ENCODE peak calls at places on chromosomes 13 and 19, in four cellular contexts. T is frontal cortex; I is Caki2; D is stimulated activated CD8-positive, alpha-beta memory T cell treated with anti-CD3 and anti-CD28 coated beads, Interleukin-7, amount 100 ng/mL, for 24 hours. V is an unnamed sample.
A peak's percentile ranks its signal among the peaks of the same experiment; 100 is the strongest.

GRCh38 chr13:95382411-95382810 is 81.2 kb upstream of the ABCC4 start:
- DNase-seq in T (no peak), I (peak; percentile 60), D (no peak), V (no peak)

GRCh38 chr13:26308250-26308649 is 54.3 kb downstream of the CDK8 start:
- DNase-seq in T (no peak), I (no peak), D (no peak), V (no peak)

GRCh38 chr19:351976-352625 is 7.5 kb upstream of the MIER2 start:
- DNase-seq in T (no peak), I (no peak), D (no peak), V (no peak)

GRCh38 chr13:93889430-93889829 is 590.1 kb downstream of the DCT start:
- DNase-seq in T (no peak), I (no peak), D (no peak), V (no peak)

GRCh38 chr13:113585828-113586355 is 1.3 kb downstream of the TFDP1 start:
- DNase-seq in T (no peak), I (no peak), D (no peak), V (no peak)

GRCh38 chr13:113923376-113924063 is 50.4 kb downstream of the C13orf46 start:
- DNase-seq in T (no peak), I (no peak), D (no peak), V (no peak)

GRCh38 chr13:112066624-112067004 is 335 bp upstream of the SOX1 start:
- DNase-seq in T (peak; percentile 81), I (peak; percentile 86), D (peak; percentile 24), V (no peak)

GRCh38 chr13:59771272-59771671 is 392.5 kb downstream of the DIAPH3 start:
- DNase-seq in T (no peak), I (no peak), D (no peak), V (no peak)

GRCh38 chr19:35292986-35293732 is 1.2 kb downstream of the MAG start:
- DNase-seq in T (no peak), I (no peak), D (no peak), V (no peak)

GRCh38 chr13:98118865-98119264 is 24.0 kb upstream of the FARP1 start:
- DNase-seq in T (no peak), I (no peak), D (no peak), V (no peak)

GRCh38 chr13:100454876-100455275 is 133.7 kb downstream of the GGACT start:
- DNase-seq in T (no peak), I (no peak), D (no peak), V (no peak)

GRCh38 chr19:18610245-18610555 is 2.5 kb upstream of the TMEM59L start:
- DNase-seq in T (no peak), I (no peak), D (no peak), V (no peak)

GRCh38 chr13:48253849-48254248 is 20.8 kb downstream of the ITM2B start:
- DNase-seq in T (no peak), I (no peak), D (no peak), V (no peak)

V was measured in D721Med.